ENCODE peak calls at places on chromosomes 3 and 15, in seven cellular contexts. One of them, this sample, is unnamed.

GRCh38 chr3:38966956-38967795 is 84.6 kb downstream of the SCN11A start:
- DNase-seq in psoas muscle: no peak
- DNase-seq in esophagus muscularis mucosa: peak; percentile 86
- DNase-seq in dorsolateral prefrontal cortex: no peak
- DNase-seq in MM.1S: no peak
- DNase-seq in DND-41: no peak
- DNase-seq in ovary: no peak
- DNase-seq in this sample: no peak

GRCh38 chr3:142940472-142940871 is 23.0 kb downstream of the PAQR9 start:
- DNase-seq in psoas muscle: no peak
- DNase-seq in esophagus muscularis mucosa: no peak
- DNase-seq in dorsolateral prefrontal cortex: no peak
- DNase-seq in MM.1S: peak; percentile 78
- DNase-seq in DND-41: no peak
- DNase-seq in ovary: no peak
- DNase-seq in this sample: no peak

GRCh38 chr15:62559049-62559733 is 394.1 kb upstream of the C2CD4B start:
- DNase-seq in psoas muscle: no peak
- DNase-seq in esophagus muscularis mucosa: no peak
- DNase-seq in dorsolateral prefrontal cortex: peak; percentile 23
- DNase-seq in MM.1S: no peak
- DNase-seq in DND-41: no peak
- DNase-seq in ovary: peak; percentile 26
- DNase-seq in this sample: no peak

GRCh38 chr3:134449277-134449676 is 36.5 kb downstream of the ANAPC13 start:
- DNase-seq in psoas muscle: no peak
- DNase-seq in esophagus muscularis mucosa: peak; percentile 79
- DNase-seq in dorsolateral prefrontal cortex: peak; percentile 55
- DNase-seq in MM.1S: no peak
- DNase-seq in DND-41: no peak
- DNase-seq in ovary: peak; percentile 16
- DNase-seq in this sample: peak; percentile 45

GRCh38 chr3:126807795-126808194 is 103.8 kb downstream of the CHCHD6 start:
- DNase-seq in psoas muscle: no peak
- DNase-seq in esophagus muscularis mucosa: no peak
- DNase-seq in dorsolateral prefrontal cortex: no peak
- DNase-seq in MM.1S: no peak
- DNase-seq in DND-41: no peak
- DNase-seq in ovary: no peak
- DNase-seq in this sample: no peak

GRCh38 chr15:51634591-51635198 is 12.1 kb upstream of the DMXL2 start:
- DNase-seq in psoas muscle: no peak
- DNase-seq in esophagus muscularis mucosa: no peak
- DNase-seq in dorsolateral prefrontal cortex: no peak
- DNase-seq in MM.1S: no peak
- DNase-seq in DND-41: no peak
- DNase-seq in ovary: no peak
- DNase-seq in this sample: no peak

GRCh38 chr3:160812304-160812703 is 56.3 kb downstream of the PPM1L start:
- DNase-seq in psoas muscle: no peak
- DNase-seq in esophagus muscularis mucosa: no peak
- DNase-seq in dorsolateral prefrontal cortex: no peak
- DNase-seq in MM.1S: no peak
- DNase-seq in DND-41: no peak
- DNase-seq in ovary: no peak
- DNase-seq in this sample: no peak

GRCh38 chr15:23038741-23039150 is 623 bp downstream of the TUBGCP5 start:
- DNase-seq in psoas muscle: no peak
- DNase-seq in esophagus muscularis mucosa: no peak
- DNase-seq in dorsolateral prefrontal cortex: no peak
- DNase-seq in MM.1S: no peak
- DNase-seq in DND-41: no peak
- DNase-seq in ovary: no peak
- DNase-seq in this sample: no peak

GRCh38 chr3:132180337-132180791 is 136.8 kb upstream of the ACP3 start:
- DNase-seq in psoas muscle: no peak
- DNase-seq in esophagus muscularis mucosa: no peak
- DNase-seq in dorsolateral prefrontal cortex: no peak
- DNase-seq in MM.1S: peak; percentile 75
- DNase-seq in DND-41: peak; percentile 4
- DNase-seq in ovary: no peak
- DNase-seq in this sample: no peak

GRCh38 chr15:48596415-48596814 is 49.1 kb downstream of the FBN1 start:
- DNase-seq in psoas muscle: no peak
- DNase-seq in esophagus muscularis mucosa: no peak
- DNase-seq in dorsolateral prefrontal cortex: no peak
- DNase-seq in MM.1S: no peak
- DNase-seq in DND-41: no peak
- DNase-seq in ovary: no peak
- DNase-seq in this sample: no peak

GRCh38 chr3:195403841-195404408 is 38.9 kb downstream of the ACAP2 start:
- DNase-seq in psoas muscle: no peak
- DNase-seq in esophagus muscularis mucosa: no peak
- DNase-seq in dorsolateral prefrontal cortex: no peak
- DNase-seq in MM.1S: no peak
- DNase-seq in DND-41: no peak
- DNase-seq in ovary: no peak
- DNase-seq in this sample: no peak

GRCh38 chr3:52218454-52218853 is 7.0 kb downstream of the TLR9 start:
- DNase-seq in psoas muscle: no peak
- DNase-seq in esophagus muscularis mucosa: no peak
- DNase-seq in dorsolateral prefrontal cortex: no peak
- DNase-seq in MM.1S: no peak
- DNase-seq in DND-41: peak; percentile 48
- DNase-seq in ovary: peak; percentile 16
- DNase-seq in this sample: peak; percentile 33

GRCh38 chr15:99031681-99032080 is 24.1 kb upstream of the PGPEP1L start:
- DNase-seq in psoas muscle: no peak
- DNase-seq in esophagus muscularis mucosa: no peak
- DNase-seq in dorsolateral prefrontal cortex: no peak
- DNase-seq in MM.1S: no peak
- DNase-seq in DND-41: no peak
- DNase-seq in ovary: no peak
- DNase-seq in this sample: no peak

GRCh38 chr3:165817160-165817709 is 20.0 kb downstream of the BCHE start:
- DNase-seq in psoas muscle: no peak
- DNase-seq in esophagus muscularis mucosa: no peak
- DNase-seq in dorsolateral prefrontal cortex: no peak
- DNase-seq in MM.1S: no peak
- DNase-seq in DND-41: no peak
- DNase-seq in ovary: no peak
- DNase-seq in this sample: no peak

GRCh38 chr3:2706144-2706835 is 403.9 kb downstream of the IL5RA start:
- DNase-seq in psoas muscle: no peak
- DNase-seq in esophagus muscularis mucosa: no peak
- DNase-seq in dorsolateral prefrontal cortex: no peak
- DNase-seq in MM.1S: no peak
- DNase-seq in DND-41: no peak
- DNase-seq in ovary: no peak
- DNase-seq in this sample: no peak

GRCh38 chr15:88745696-88746095 is 57.5 kb upstream of the ACAN start:
- DNase-seq in psoas muscle: no peak
- DNase-seq in esophagus muscularis mucosa: no peak
- DNase-seq in dorsolateral prefrontal cortex: no peak
- DNase-seq in MM.1S: no peak
- DNase-seq in DND-41: no peak
- DNase-seq in ovary: no peak
- DNase-seq in this sample: no peak

GRCh38 chr15:64247906-64248541 is 85.2 kb upstream of the PPIB start:
- DNase-seq in psoas muscle: no peak
- DNase-seq in esophagus muscularis mucosa: no peak
- DNase-seq in dorsolateral prefrontal cortex: no peak
- DNase-seq in MM.1S: no peak
- DNase-seq in DND-41: no peak
- DNase-seq in ovary: no peak
- DNase-seq in this sample: no peak

GRCh38 chr3:33067484-33067883 is 29.5 kb downstream of the GLB1 start:
- DNase-seq in psoas muscle: no peak
- DNase-seq in esophagus muscularis mucosa: no peak
- DNase-seq in dorsolateral prefrontal cortex: no peak
- DNase-seq in MM.1S: no peak
- DNase-seq in DND-41: no peak
- DNase-seq in ovary: no peak
- DNase-seq in this sample: no peak

GRCh38 chr15:61657461-61657860 is 402.8 kb downstream of the VPS13C start:
- DNase-seq in psoas muscle: no peak
- DNase-seq in esophagus muscularis mucosa: no peak
- DNase-seq in dorsolateral prefrontal cortex: no peak
- DNase-seq in MM.1S: no peak
- DNase-seq in DND-41: no peak
- DNase-seq in ovary: no peak
- DNase-seq in this sample: no peak

GRCh38 chr3:81723732-81724313 is 37.6 kb downstream of the GBE1 start:
- DNase-seq in psoas muscle: no peak
- DNase-seq in esophagus muscularis mucosa: no peak
- DNase-seq in dorsolateral prefrontal cortex: no peak
- DNase-seq in MM.1S: no peak
- DNase-seq in DND-41: no peak
- DNase-seq in ovary: no peak
- DNase-seq in this sample: no peak

GRCh38 chr3:162492446-162493081 is 996.0 kb downstream of the OTOL1 start:
- DNase-seq in psoas muscle: no peak
- DNase-seq in esophagus muscularis mucosa: no peak
- DNase-seq in dorsolateral prefrontal cortex: no peak
- DNase-seq in MM.1S: no peak
- DNase-seq in DND-41: no peak
- DNase-seq in ovary: no peak
- DNase-seq in this sample: no peak

GRCh38 chr3:149657458-149657795 is 398 bp downstream of the WWTR1 start:
- DNase-seq in psoas muscle: peak; percentile 78
- DNase-seq in esophagus muscularis mucosa: no peak
- DNase-seq in dorsolateral prefrontal cortex: no peak
- DNase-seq in MM.1S: no peak
- DNase-seq in DND-41: no peak
- DNase-seq in ovary: peak; percentile 71
- DNase-seq in this sample: peak; percentile 55

GRCh38 chr3:76551739-76552138 is 488.2 kb upstream of the ROBO2 start:
- DNase-seq in psoas muscle: no peak
- DNase-seq in esophagus muscularis mucosa: no peak
- DNase-seq in dorsolateral prefrontal cortex: peak; percentile 39
- DNase-seq in MM.1S: no peak
- DNase-seq in DND-41: no peak
- DNase-seq in ovary: no peak
- DNase-seq in this sample: no peak

GRCh38 chr15:49082960-49083359 is 36.7 kb upstream of the SECISBP2L start:
- DNase-seq in psoas muscle: no peak
- DNase-seq in esophagus muscularis mucosa: no peak
- DNase-seq in dorsolateral prefrontal cortex: no peak
- DNase-seq in MM.1S: no peak
- DNase-seq in DND-41: no peak
- DNase-seq in ovary: no peak
- DNase-seq in this sample: no peak

GRCh38 chr15:31435256-31435781 is 108.7 kb downstream of the KLF13 start:
- DNase-seq in psoas muscle: peak; percentile 91
- DNase-seq in esophagus muscularis mucosa: peak; percentile 94
- DNase-seq in dorsolateral prefrontal cortex: peak; percentile 73
- DNase-seq in MM.1S: peak; percentile 85
- DNase-seq in DND-41: peak; percentile 81
- DNase-seq in ovary: peak; percentile 57
- DNase-seq in this sample: peak; percentile 65

GRCh38 chr3:138875754-138876664 is 41.3 kb upstream of the PIK3CB start:
- DNase-seq in psoas muscle: no peak
- DNase-seq in esophagus muscularis mucosa: no peak
- DNase-seq in dorsolateral prefrontal cortex: no peak
- DNase-seq in MM.1S: peak; percentile 53
- DNase-seq in DND-41: no peak
- DNase-seq in ovary: no peak
- DNase-seq in this sample: no peak

GRCh38 chr15:94026458-94026967 is 204.8 kb upstream of the MCTP2 start:
- DNase-seq in psoas muscle: no peak
- DNase-seq in esophagus muscularis mucosa: no peak
- DNase-seq in dorsolateral prefrontal cortex: no peak
- DNase-seq in MM.1S: no peak
- DNase-seq in DND-41: no peak
- DNase-seq in ovary: no peak
- DNase-seq in this sample: no peak

GRCh38 chr15:94019062-94019461 is 212.3 kb upstream of the MCTP2 start:
- DNase-seq in psoas muscle: no peak
- DNase-seq in esophagus muscularis mucosa: no peak
- DNase-seq in dorsolateral prefrontal cortex: no peak
- DNase-seq in MM.1S: no peak
- DNase-seq in DND-41: no peak
- DNase-seq in ovary: no peak
- DNase-seq in this sample: no peak

GRCh38 chr15:94023520-94023919 is 207.8 kb upstream of the MCTP2 start:
- DNase-seq in psoas muscle: no peak
- DNase-seq in esophagus muscularis mucosa: no peak
- DNase-seq in dorsolateral prefrontal cortex: no peak
- DNase-seq in MM.1S: no peak
- DNase-seq in DND-41: no peak
- DNase-seq in ovary: no peak
- DNase-seq in this sample: no peak

GRCh38 chr15:94027571-94027970 is 203.8 kb upstream of the MCTP2 start:
- DNase-seq in psoas muscle: no peak
- DNase-seq in esophagus muscularis mucosa: no peak
- DNase-seq in dorsolateral prefrontal cortex: no peak
- DNase-seq in MM.1S: no peak
- DNase-seq in DND-41: no peak
- DNase-seq in ovary: no peak
- DNase-seq in this sample: no peak

GRCh38 chr15:94021621-94022320 is 209.6 kb upstream of the MCTP2 start:
- DNase-seq in psoas muscle: no peak
- DNase-seq in esophagus muscularis mucosa: no peak
- DNase-seq in dorsolateral prefrontal cortex: no peak
- DNase-seq in MM.1S: no peak
- DNase-seq in DND-41: no peak
- DNase-seq in ovary: no peak
- DNase-seq in this sample: no peak
- H3K27me3 ChIP-seq in psoas muscle: peaks cover 15% of the 10 kb centered on the region
- H3K27me3 ChIP-seq in esophagus muscularis mucosa: no peaks in the 10 kb centered on the region
- H3K27me3 ChIP-seq in dorsolateral prefrontal cortex: peaks cover 10% of the 10 kb centered on the region
- H3K27me3 ChIP-seq in MM.1S: no peaks in the 10 kb centered on the region
- H3K27me3 ChIP-seq in DND-41: no peaks in the 10 kb centered on the region
- H3K27me3 ChIP-seq in ovary: no peaks in the 10 kb centered on the region
- H3K27me3 ChIP-seq in this sample: no peaks in the 10 kb centered on the region

GRCh38 chr15:90886291-90886614 is 1.9 kb downstream of the FES start:
- DNase-seq in psoas muscle: no peak
- DNase-seq in esophagus muscularis mucosa: no peak
- DNase-seq in dorsolateral prefrontal cortex: no peak
- DNase-seq in MM.1S: no peak
- DNase-seq in DND-41: no peak
- DNase-seq in ovary: no peak
- DNase-seq in this sample: no peak
- TF ChIP-seq CTCF in psoas muscle: no peak
- TF ChIP-seq CTCF in esophagus muscularis mucosa: no peak
- TF ChIP-seq CTCF in dorsolateral prefrontal cortex: peak; percentile 6
- TF ChIP-seq CTCF in MM.1S: no peak
- TF ChIP-seq CTCF in DND-41: no peak
- TF ChIP-seq CTCF in ovary: no peak
- TF ChIP-seq CTCF in this sample: no peak

GRCh38 chr15:40435331-40436089 is 5.2 kb upstream of the BAHD1 start:
- DNase-seq in psoas muscle: peak; percentile 37
- DNase-seq in esophagus muscularis mucosa: no peak
- DNase-seq in dorsolateral prefrontal cortex: no peak
- DNase-seq in MM.1S: no peak
- DNase-seq in DND-41: no peak
- DNase-seq in ovary: peak; percentile 44
- DNase-seq in this sample: no peak
- H3K4me3 ChIP-seq in psoas muscle: peak overlapping the region; percentile 60
- H3K4me3 ChIP-seq in esophagus muscularis mucosa: peak overlapping the region; percentile 47
- H3K4me3 ChIP-seq in dorsolateral prefrontal cortex: peak overlapping the region; percentile 41
- H3K4me3 ChIP-seq in MM.1S: peak overlapping the region; percentile 50
- H3K4me3 ChIP-seq in DND-41: no peak overlapping the region
- H3K4me3 ChIP-seq in ovary: peak overlapping the region; percentile 36
- H3K4me3 ChIP-seq in this sample: peak overlapping the region; percentile 52

GRCh38 chr3:99776516-99777209 is 41.0 kb upstream of the CMSS1 start:
- DNase-seq in psoas muscle: no peak
- DNase-seq in esophagus muscularis mucosa: no peak
- DNase-seq in dorsolateral prefrontal cortex: no peak
- DNase-seq in MM.1S: no peak
- DNase-seq in DND-41: no peak
- DNase-seq in ovary: no peak
- DNase-seq in this sample: no peak
- H3K27me3 ChIP-seq in psoas muscle: no peaks in the 10 kb centered on the region
- H3K27me3 ChIP-seq in esophagus muscularis mucosa: no peaks in the 10 kb centered on the region
- H3K27me3 ChIP-seq in dorsolateral prefrontal cortex: no peaks in the 10 kb centered on the region
- H3K27me3 ChIP-seq in MM.1S: no peaks in the 10 kb centered on the region
- H3K27me3 ChIP-seq in DND-41: peaks cover 3% of the 10 kb centered on the region
- H3K27me3 ChIP-seq in ovary: no peaks in the 10 kb centered on the region
- H3K27me3 ChIP-seq in this sample: no peaks in the 10 kb centered on the region

This sample was measured in pancreas.